ENCODE peak calls at places on chromosome 21, in ten cellular contexts. S is left ventricle myocardium inferior; I is IMR-90; E is activated CD4-positive, CD25-positive, alpha-beta regulatory T cell treated with anti-CD3 and anti-CD28 coated beads, Interleukin-2, amount 50 U/mL, for 16 hours; Z is iris pigment epithelial cell; O is fibroblast of the conjunctiva; U is GM20000; J is NCI-H1092 treated with DMSO at 0.1 percent for 48 hours; B is HFF-Myc; R is head of caudate nucleus. W is an unnamed sample.

GRCh38 chr21:38351961-38352521 is 95.2 kb downstream of the KCNJ15 start:
- DNase-seq in Z (peak), O (no peak), J (peak), B (peak), I (peak), U (no peak), S (no peak), E (no peak), R (no peak), W (peak)

GRCh38 chr21:34881894-34882371 is 167.2 kb downstream of the RUNX1 start:
- DNase-seq in I (peak), Z (peak), R (no peak), J (no peak), B (no peak), U (no peak), S (no peak), O (peak), E (no peak), W (peak)

GRCh38 chr21:16192900-16193299 is 463.1 kb downstream of the USP25 start:
- DNase-seq in B (no peak), E (no peak), U (no peak), Z (peak), S (no peak), I (peak), J (no peak), O (peak), R (no peak), W (peak)

GRCh38 chr21:42258885-42259407 is 40.0 kb downstream of the ABCG1 start:
- DNase-seq in Z (no peak), E (no peak), U (no peak), R (peak), I (no peak), O (no peak), J (no peak), S (peak), B (no peak), W (no peak)

GRCh38 chr21:34498623-34499022 is 13.4 kb downstream of the KCNE1 start:
- DNase-seq in B (no peak), O (no peak), J (peak), U (no peak), Z (peak), R (no peak), E (no peak), I (peak), S (no peak), W (no peak)

GRCh38 chr21:43191971-43192370 is 23.2 kb downstream of the CRYAA start:
- DNase-seq in S (no peak), R (no peak), Z (no peak), E (no peak), O (no peak), U (no peak), I (no peak), B (no peak), J (no peak), W (no peak)

GRCh38 chr21:43958364-43959158 is 53.5 kb upstream of the TRAPPC10 start:
- DNase-seq in R (no peak), S (no peak), I (no peak), Z (no peak), E (no peak), J (no peak), B (no peak), U (no peak), O (no peak), W (no peak)

GRCh38 chr21:16840549-16840948 is 672.3 kb upstream of the CXADR start:
- DNase-seq in E (no peak), I (no peak), R (no peak), O (no peak), B (no peak), S (no peak), U (no peak), Z (no peak), J (no peak), W (no peak)

GRCh38 chr21:43921979-43922945 is 57.2 kb downstream of the AGPAT3 start:
- DNase-seq in R (peak), U (peak), J (no peak), B (no peak), Z (peak), E (no peak), O (no peak), S (peak), I (peak), W (no peak)

GRCh38 chr21:16162953-16163352 is 433.2 kb downstream of the USP25 start:
- DNase-seq in J (no peak), S (no peak), O (no peak), B (no peak), Z (no peak), U (no peak), E (no peak), R (no peak), I (no peak), W (no peak)

GRCh38 chr21:36860736-36861594 is 105.5 kb downstream of the HLCS start:
- DNase-seq in Z (peak), B (no peak), E (no peak), O (no peak), J (no peak), U (no peak), S (no peak), I (peak), R (no peak), W (peak)

GRCh38 chr21:28561772-28562171 is 430.9 kb downstream of the LTN1 start:
- DNase-seq in B (no peak), I (no peak), O (no peak), Z (no peak), R (no peak), U (no peak), S (no peak), E (no peak), J (no peak), W (no peak)

GRCh38 chr21:16040601-16041000 is 310.8 kb downstream of the USP25 start:
- DNase-seq in U (no peak), B (peak), E (no peak), Z (peak), I (peak), J (no peak), O (peak), S (no peak), R (no peak), W (peak)

GRCh38 chr21:30979054-30979453 is 59.2 kb downstream of the KRTAP19-8 start:
- DNase-seq in B (no peak), J (no peak), U (peak), Z (no peak), I (no peak), S (no peak), R (no peak), E (no peak), O (no peak), W (no peak)

GRCh38 chr21:38729745-38730401 is 75.9 kb upstream of the ETS2 start:
- DNase-seq in R (no peak), I (peak), Z (no peak), S (no peak), U (no peak), B (no peak), O (no peak), J (no peak), E (no peak), W (peak)

GRCh38 chr21:42228709-42229220 is 9.8 kb downstream of the ABCG1 start:
- DNase-seq in E (no peak), Z (no peak), B (no peak), O (no peak), R (no peak), I (no peak), S (no peak), U (no peak), J (no peak), W (no peak)

GRCh38 chr21:46171996-46172862 is 12.0 kb downstream of the SPATC1L start:
- DNase-seq in I (no peak), O (no peak), U (peak), S (no peak), B (no peak), Z (no peak), E (no peak), R (peak), J (no peak), W (no peak)

GRCh38 chr21:27269646-27270045 is 302.8 kb upstream of the ADAMTS5 start:
- DNase-seq in Z (peak), B (peak), J (no peak), I (peak), E (no peak), O (peak), U (no peak), R (no peak), S (no peak), W (peak)

GRCh38 chr21:42063578-42064521 is 7.3 kb upstream of the UMODL1 start:
- DNase-seq in E (no peak), Z (no peak), S (no peak), J (peak), U (peak), B (no peak), R (no peak), O (no peak), I (no peak), W (no peak)

GRCh38 chr21:33261635-33262034 is 4.5 kb upstream of the IL10RB start:
- DNase-seq in R (no peak), U (no peak), E (no peak), B (no peak), Z (peak), I (peak), O (no peak), S (no peak), J (no peak), W (peak)

GRCh38 chr21:20790113-20790512 is 208.1 kb upstream of the NCAM2 start:
- DNase-seq in R (no peak), I (no peak), B (no peak), S (no peak), O (peak), U (no peak), E (no peak), J (no peak), Z (no peak), W (no peak)

GRCh38 chr21:42849759-42850412 is 29.5 kb downstream of the WDR4 start:
- DNase-seq in Z (no peak), S (no peak), R (no peak), O (no peak), I (no peak), U (no peak), E (no peak), J (no peak), B (no peak), W (no peak)

GRCh38 chr21:31660134-31660565 is 657 bp downstream of the SOD1 start:
- DNase-seq in U (no peak), Z (peak), J (peak), E (no peak), B (no peak), S (no peak), I (no peak), R (peak), O (no peak), W (peak)

GRCh38 chr21:32930673-32931072 is 95.1 kb upstream of the OLIG2 start:
- DNase-seq in I (no peak), R (no peak), U (no peak), B (no peak), E (no peak), J (no peak), S (no peak), O (no peak), Z (no peak), W (no peak)

GRCh38 chr21:43290529-43291346 is 121.9 kb downstream of the CRYAA start:
- DNase-seq in E (no peak), J (peak), I (no peak), R (no peak), S (peak), O (no peak), U (peak), Z (no peak), B (no peak), W (no peak)

GRCh38 chr21:33976082-33976979 is 60.7 kb upstream of the ATP5PO start:
- DNase-seq in S (peak), J (no peak), O (peak), Z (peak), I (peak), E (no peak), U (peak), B (peak), R (no peak), W (peak)

GRCh38 chr21:37877888-37878684 is 38.2 kb downstream of the KCNJ6 start:
- DNase-seq in R (no peak), J (no peak), O (no peak), Z (no peak), I (no peak), U (no peak), S (no peak), E (no peak), B (no peak), W (no peak)

GRCh38 chr21:25578070-25578961 is 29.0 kb downstream of the MRPL39 start:
- DNase-seq in U (no peak), Z (no peak), E (no peak), B (peak), J (no peak), S (no peak), I (peak), O (no peak), R (no peak), W (peak)

GRCh38 chr21:44024895-44025353 is 12.8 kb downstream of the TRAPPC10 start:
- DNase-seq in O (peak), U (no peak), Z (peak), R (peak), I (peak), J (no peak), S (peak), B (no peak), E (no peak), W (peak)

GRCh38 chr21:15415541-15416261 is 314.1 kb upstream of the USP25 start:
- DNase-seq in B (no peak), J (no peak), S (no peak), U (no peak), I (no peak), O (no peak), Z (peak), E (no peak), R (no peak), W (no peak)

GRCh38 chr21:45551316-45551715 is 9.1 kb upstream of the SLC19A1 start:
- DNase-seq in I (peak), U (no peak), R (no peak), J (no peak), S (peak), Z (peak), B (peak), E (no peak), O (peak), W (peak)